ENCODE peak calls at places on chromosomes 7 and 10, in five cellular contexts. L, K, X, D and N are unnamed samples. For H3K36me3, the result is how much of the 10 kb centered on the place peaks cover.

GRCh38 chr7:112503361-112504023 is 22.7 kb downstream of the LSMEM1 start:
- DNase-seq in L (no peak), K (no peak), D (no peak), X (peak), N (no peak)

GRCh38 chr10:1634239-1634638 is 103.1 kb downstream of the ADARB2 start:
- DNase-seq in X (no peak), D (no peak), L (no peak), K (no peak), N (no peak)

GRCh38 chr10:125692246-125692931 is 9.4 kb upstream of the TEX36 start:
- DNase-seq in K (peak), L (no peak), D (no peak), X (no peak), N (no peak)

GRCh38 chr7:12716134-12716667 is 28.8 kb downstream of the ARL4A start:
- DNase-seq in X (no peak), L (no peak), D (no peak), K (no peak), N (no peak)

GRCh38 chr7:72032934-72033333 is 379.2 kb downstream of the CALN1 start:
- DNase-seq in K (no peak), L (no peak), X (no peak), D (no peak), N (no peak)

GRCh38 chr7:112080974-112081373 is 125.2 kb downstream of the DOCK4 start:
- DNase-seq in D (peak), L (no peak), X (peak), K (peak), N (no peak)

GRCh38 chr7:30648744-30649540 is 33.3 kb downstream of the CRHR2 start:
- DNase-seq in X (no peak), D (no peak), K (no peak), L (no peak), N (no peak)

GRCh38 chr7:12747687-12748306 is 60.4 kb downstream of the ARL4A start:
- DNase-seq in D (no peak), X (no peak), K (peak), L (no peak), N (no peak)

GRCh38 chr7:100763556-100764140 is 30.3 kb downstream of the ZAN start:
- DNase-seq in L (no peak), X (no peak), D (no peak), K (no peak), N (no peak)

GRCh38 chr7:89731751-89732150 is 422.5 kb upstream of the STEAP1 start:
- DNase-seq in L (no peak), D (no peak), K (no peak), X (no peak), N (no peak)

GRCh38 chr7:108014747-108015682 is 12.1 kb upstream of the LAMB1 start:
- DNase-seq in X (no peak), D (peak), L (no peak), K (peak), N (no peak)

GRCh38 chr10:124864421-124865193 is 63.0 kb downstream of the ABRAXAS2 start:
- DNase-seq in L (no peak), D (no peak), K (no peak), X (peak), N (no peak)

GRCh38 chr7:80552304-80552703 is 40.4 kb upstream of the GNAT3 start:
- DNase-seq in L (no peak), X (no peak), K (peak), D (peak), N (no peak)

GRCh38 chr7:142960955-142961512 is 1.1 kb downstream of the KEL start:
- DNase-seq in D (no peak), K (no peak), L (no peak), X (peak), N (no peak)

GRCh38 chr7:126578338-126578737 is 674.4 kb downstream of the GRM8 start:
- DNase-seq in K (no peak), D (no peak), X (no peak), L (no peak), N (no peak)

GRCh38 chr7:44218418-44219201 is 17.8 kb downstream of the YKT6 start:
- DNase-seq in X (peak), L (peak), K (no peak), D (peak), N (peak)

GRCh38 chr7:142299226-142299625 is 41.4 kb upstream of the PRSS58 start:
- DNase-seq in X (no peak), D (no peak), L (no peak), K (no peak), N (no peak)

GRCh38 chr7:84363741-84364140 is 169.2 kb upstream of the SEMA3A start:
- DNase-seq in L (no peak), X (no peak), K (no peak), D (no peak), N (no peak)

GRCh38 chr10:32413513-32413912 is 32.4 kb upstream of the CCDC7 start:
- DNase-seq in X (no peak), D (peak), K (peak), L (no peak), N (no peak)

GRCh38 chr10:12418000-12418399 is 68.7 kb downstream of the CAMK1D start:
- DNase-seq in X (no peak), D (peak), K (peak), L (no peak), N (no peak)

GRCh38 chr10:6065406-6065805 is 3.2 kb upstream of the IL2RA start:
- DNase-seq in D (no peak), K (no peak), X (no peak), L (no peak), N (no peak)

GRCh38 chr10:80485410-80486135 is 31.5 kb downstream of the TSPAN14 start:
- DNase-seq in D (no peak), X (no peak), L (no peak), K (no peak), N (no peak)

GRCh38 chr7:21146642-21147423 is 281.1 kb upstream of the SP4 start:
- DNase-seq in X (peak), L (no peak), K (no peak), D (no peak), N (no peak)

GRCh38 chr7:114217026-114217425 is 197.6 kb upstream of the FOXP2 start:
- DNase-seq in L (no peak), K (no peak), X (peak), D (no peak), N (no peak)

GRCh38 chr10:121296378-121296777 is 301.9 kb downstream of the FGFR2 start:
- DNase-seq in D (no peak), K (no peak), L (no peak), X (no peak), N (no peak)

GRCh38 chr7:118352854-118353453 is 128.4 kb downstream of the ANKRD7 start:
- DNase-seq in L (no peak), K (no peak), D (peak), X (peak), N (peak)

GRCh38 chr7:68441610-68442009 is 1156.7 kb upstream of the AUTS2 start:
- DNase-seq in K (no peak), D (no peak), X (no peak), L (no peak), N (no peak)

GRCh38 chr7:82029236-82029635 is 259.4 kb upstream of the HGF start:
- DNase-seq in X (no peak), L (no peak), K (no peak), D (no peak), N (no peak)

GRCh38 chr10:69468771-69469129 is 17.5 kb downstream of the TSPAN15 start:
- DNase-seq in D (no peak), X (no peak), K (no peak), L (no peak), N (no peak)

GRCh38 chr10:124892905-124893304 is 49.0 kb upstream of the ZRANB1 start:
- DNase-seq in K (no peak), D (no peak), L (no peak), X (peak), N (no peak)

GRCh38 chr10:491667-492424 is 197.6 kb downstream of the DIP2C start:
- DNase-seq in X (no peak), D (no peak), K (no peak), L (no peak), N (no peak)

GRCh38 chr7:20307119-20307518 is 23.6 kb upstream of the ITGB8 start:
- DNase-seq in D (peak), L (no peak), K (peak), X (peak), N (peak)

GRCh38 chr7:41702635-41703371 is at the start of gene INHBA:
- DNase-seq in L (no peak), K (peak), X (no peak), D (peak), N (no peak)

GRCh38 chr10:17029581-17030271 is 99.9 kb downstream of the CUBN start:
- DNase-seq in X (peak), D (peak), K (peak), L (no peak), N (no peak)

GRCh38 chr10:16297069-16297468 is 139.7 kb upstream of the PTER start:
- DNase-seq in D (no peak), K (no peak), L (no peak), X (no peak), N (no peak)

GRCh38 chr10:23405540-23405939 is 33.3 kb upstream of the OTUD1 start:
- DNase-seq in D (peak), K (peak), X (no peak), L (no peak), N (no peak)

GRCh38 chr10:17026686-17027485 is 102.7 kb downstream of the CUBN start:
- DNase-seq in D (peak), K (peak), L (no peak), X (no peak), N (no peak)

GRCh38 chr10:13105184-13105583 is 5.2 kb downstream of the OPTN start:
- DNase-seq in X (no peak), D (no peak), K (peak), L (no peak), N (no peak)

GRCh38 chr7:25262586-25262985 is 34.3 kb upstream of the NPVF start:
- DNase-seq in L (no peak), K (no peak), X (peak), D (no peak), N (no peak)

DNA sequence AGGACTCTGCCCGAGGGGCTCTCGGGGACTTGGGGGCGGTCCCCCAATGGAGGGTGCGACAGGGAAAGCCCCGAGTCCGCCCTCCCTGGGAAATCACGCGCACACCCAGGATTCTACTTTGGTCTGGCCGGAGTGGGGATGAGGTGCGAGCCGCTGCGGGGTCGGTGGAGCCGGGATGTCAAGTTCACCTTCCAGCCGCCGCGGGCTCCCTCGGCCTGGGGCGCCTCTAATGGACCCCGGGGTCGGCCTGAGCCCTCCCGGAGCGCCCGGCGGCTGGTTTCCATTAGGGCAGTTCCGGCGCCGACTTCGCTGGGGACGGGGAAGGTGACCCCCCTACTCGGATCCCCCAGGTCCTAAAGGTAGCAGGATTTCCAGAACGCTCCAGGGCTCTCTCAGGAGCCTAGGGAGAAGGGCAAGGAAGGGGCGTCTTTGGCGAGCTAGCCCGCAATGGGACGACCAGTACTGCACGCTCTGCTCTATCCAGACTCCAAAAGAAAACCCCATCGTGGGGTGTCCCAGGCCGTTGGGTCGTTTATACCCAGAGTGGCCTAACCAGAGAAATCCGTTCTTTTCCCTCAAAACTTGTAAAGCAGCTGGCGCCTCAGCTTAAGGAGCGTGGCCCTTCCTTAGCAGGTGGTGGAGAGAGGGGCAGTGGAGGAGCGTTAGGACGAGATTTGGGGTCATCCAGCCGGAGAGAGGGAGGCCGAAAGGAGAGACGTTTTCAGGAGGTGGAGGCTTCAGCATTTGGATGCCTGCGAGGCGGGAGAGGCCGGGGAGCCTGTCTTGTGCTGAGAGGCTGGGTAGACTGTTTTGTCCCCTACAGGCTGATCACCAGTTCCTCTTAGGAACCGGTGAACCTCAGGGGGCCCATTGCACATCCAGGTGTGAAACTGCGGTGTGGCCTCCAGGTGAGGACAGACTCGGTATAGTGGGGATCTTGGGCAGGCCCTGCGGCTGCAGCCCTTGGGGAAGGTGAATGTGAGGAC is 860 bp upstream of the WDR86 start:
- DNase-seq in L (no peak), X (peak), D (no peak), K (no peak), N (peak)
- H2BK15ac ChIP-seq in L (peak), X (no peak), D (no peak), K (no peak), N (peak)

GRCh38 chr7:157411580-157411979 is 74.8 kb downstream of the DNAJB6 start:
- DNase-seq in D (no peak), L (no peak), X (peak), K (no peak), N (no peak)
- H3K36me3 ChIP-seq in D (under half), L (under half), X (under half), K (under half), N (under half)

GRCh38 chr10:133167693-133168616 is 7.9 kb downstream of the KNDC1 start:
- DNase-seq in K (no peak), D (no peak), L (no peak), X (no peak), N (no peak)

GRCh38 chr10:133166828-133167692 is 7.0 kb downstream of the KNDC1 start:
- DNase-seq in K (no peak), X (no peak), D (no peak), L (no peak), N (no peak)

GRCh38 chr10:133165556-133166503 is 5.8 kb downstream of the KNDC1 start:
- DNase-seq in K (no peak), L (no peak), X (no peak), D (no peak), N (no peak)

GRCh38 chr10:133164816-133165555 is 5.0 kb downstream of the KNDC1 start:
- DNase-seq in D (no peak), X (no peak), L (no peak), K (no peak), N (no peak)

DNA sequence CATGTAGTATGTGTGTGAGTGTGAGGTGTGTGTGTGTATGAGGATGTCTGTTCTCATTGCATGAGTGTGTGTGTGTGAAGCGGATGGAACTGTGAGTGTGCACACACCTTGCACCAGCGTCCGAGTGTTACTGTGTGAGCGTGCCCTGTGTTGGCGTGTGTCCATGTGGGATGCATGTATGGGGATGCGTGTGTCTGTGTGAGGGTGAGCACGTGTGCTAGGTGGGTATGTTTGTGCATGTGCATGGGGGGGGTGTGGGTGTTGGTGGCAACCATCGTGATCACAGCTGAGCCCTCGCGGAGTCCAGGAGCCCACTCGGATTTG is 6.4 kb downstream of the KNDC1 start:
- DNase-seq in X (no peak), D (no peak), K (no peak), L (no peak), N (no peak)
- H3K23ac ChIP-seq in X (no peak), D (no peak), K (no peak), L (no peak), N (peak)

GRCh38 chr7:129757991-129758390 is 146.5 kb downstream of the NRF1 start:
- DNase-seq in K (no peak), L (no peak), X (no peak), D (no peak), N (no peak)
- H2BK15ac ChIP-seq in K (no peak), L (no peak), X (no peak), D (no peak), N (no peak)

GRCh38 chr7:127835679-127836078 is 183.7 kb downstream of the SND1 start:
- DNase-seq in L (no peak), D (no peak), X (no peak), K (no peak), N (no peak)
- H3K36me3 ChIP-seq in L (under half), D (under half), X (under half), K (under half), N (under half)

GRCh38 chr7:10973061-10973941 is at the start of gene PHF14:
- DNase-seq in X (peak), D (peak), L (peak), K (peak), N (peak)
- H3K23ac ChIP-seq in X (peak), D (no peak), L (no peak), K (peak), N (no peak)

GRCh38 chr10:133060022-133060421 is 27.7 kb upstream of the ADGRA1 start:
- DNase-seq in X (no peak), D (no peak), L (no peak), K (no peak), N (no peak)
- H2BK15ac ChIP-seq in X (no peak), D (no peak), L (no peak), K (no peak), N (peak)